ENCODE peak calls at places on chromosomes 16 and 17, in nine cellular contexts. One of them, this sample, is unnamed.

GRCh38 chr17:63474914-63475460 is 1.9 kb upstream of the ACE start:
- DNase-seq in NCI-H510A treated with DMSO at 0.1 percent for 48 hours: peak
- DNase-seq in stimulated activated CD4-positive, alpha-beta T cell treated with anti-CD3 and anti-CD28 coated beads, Interleukin-15, amount 100 ng/mL, for 24 hours: no peak
- DNase-seq in stomach: no peak
- DNase-seq in AG04450: no peak
- DNase-seq in astrocyte of the hippocampus: no peak
- DNase-seq in activated CD4-positive, alpha-beta T cell treated with anti-CD3 and anti-CD28 coated beads for 4 hours: no peak
- DNase-seq in hypothalamus: no peak
- DNase-seq in T-helper 1 cell: no peak
- DNase-seq in this sample: no peak

GRCh38 chr17:55606431-55606830 is 95.2 kb upstream of the SMIM36 start:
- DNase-seq in NCI-H510A treated with DMSO at 0.1 percent for 48 hours: peak
- DNase-seq in stimulated activated CD4-positive, alpha-beta T cell treated with anti-CD3 and anti-CD28 coated beads, Interleukin-15, amount 100 ng/mL, for 24 hours: no peak
- DNase-seq in stomach: no peak
- DNase-seq in AG04450: no peak
- DNase-seq in astrocyte of the hippocampus: no peak
- DNase-seq in activated CD4-positive, alpha-beta T cell treated with anti-CD3 and anti-CD28 coated beads for 4 hours: no peak
- DNase-seq in hypothalamus: no peak
- DNase-seq in T-helper 1 cell: no peak
- DNase-seq in this sample: no peak

GRCh38 chr16:11621539-11621919 is 34.8 kb upstream of the LITAF start:
- DNase-seq in NCI-H510A treated with DMSO at 0.1 percent for 48 hours: no peak
- DNase-seq in stimulated activated CD4-positive, alpha-beta T cell treated with anti-CD3 and anti-CD28 coated beads, Interleukin-15, amount 100 ng/mL, for 24 hours: no peak
- DNase-seq in stomach: no peak
- DNase-seq in AG04450: no peak
- DNase-seq in astrocyte of the hippocampus: no peak
- DNase-seq in activated CD4-positive, alpha-beta T cell treated with anti-CD3 and anti-CD28 coated beads for 4 hours: no peak
- DNase-seq in hypothalamus: no peak
- DNase-seq in T-helper 1 cell: no peak
- DNase-seq in this sample: no peak

GRCh38 chr17:19017401-19017800 is 12.8 kb upstream of the FAM83G start:
- DNase-seq in NCI-H510A treated with DMSO at 0.1 percent for 48 hours: no peak
- DNase-seq in stimulated activated CD4-positive, alpha-beta T cell treated with anti-CD3 and anti-CD28 coated beads, Interleukin-15, amount 100 ng/mL, for 24 hours: no peak
- DNase-seq in stomach: no peak
- DNase-seq in AG04450: no peak
- DNase-seq in astrocyte of the hippocampus: no peak
- DNase-seq in activated CD4-positive, alpha-beta T cell treated with anti-CD3 and anti-CD28 coated beads for 4 hours: no peak
- DNase-seq in hypothalamus: no peak
- DNase-seq in T-helper 1 cell: no peak
- DNase-seq in this sample: no peak

GRCh38 chr17:2418572-2418971 is 17.7 kb upstream of the MNT start:
- DNase-seq in NCI-H510A treated with DMSO at 0.1 percent for 48 hours: no peak
- DNase-seq in stimulated activated CD4-positive, alpha-beta T cell treated with anti-CD3 and anti-CD28 coated beads, Interleukin-15, amount 100 ng/mL, for 24 hours: no peak
- DNase-seq in stomach: no peak
- DNase-seq in AG04450: no peak
- DNase-seq in astrocyte of the hippocampus: no peak
- DNase-seq in activated CD4-positive, alpha-beta T cell treated with anti-CD3 and anti-CD28 coated beads for 4 hours: no peak
- DNase-seq in hypothalamus: no peak
- DNase-seq in T-helper 1 cell: no peak
- DNase-seq in this sample: no peak

GRCh38 chr17:82246365-82247174 is 17.7 kb downstream of the SLC16A3 start:
- DNase-seq in NCI-H510A treated with DMSO at 0.1 percent for 48 hours: no peak
- DNase-seq in stimulated activated CD4-positive, alpha-beta T cell treated with anti-CD3 and anti-CD28 coated beads, Interleukin-15, amount 100 ng/mL, for 24 hours: no peak
- DNase-seq in stomach: peak
- DNase-seq in AG04450: no peak
- DNase-seq in astrocyte of the hippocampus: peak
- DNase-seq in activated CD4-positive, alpha-beta T cell treated with anti-CD3 and anti-CD28 coated beads for 4 hours: no peak
- DNase-seq in hypothalamus: no peak
- DNase-seq in T-helper 1 cell: no peak
- DNase-seq in this sample: no peak

GRCh38 chr17:77311371-77311981 is 170.7 kb downstream of the SEC14L1 start:
- DNase-seq in NCI-H510A treated with DMSO at 0.1 percent for 48 hours: no peak
- DNase-seq in stimulated activated CD4-positive, alpha-beta T cell treated with anti-CD3 and anti-CD28 coated beads, Interleukin-15, amount 100 ng/mL, for 24 hours: no peak
- DNase-seq in stomach: no peak
- DNase-seq in AG04450: no peak
- DNase-seq in astrocyte of the hippocampus: no peak
- DNase-seq in activated CD4-positive, alpha-beta T cell treated with anti-CD3 and anti-CD28 coated beads for 4 hours: no peak
- DNase-seq in hypothalamus: no peak
- DNase-seq in T-helper 1 cell: no peak
- DNase-seq in this sample: no peak

GRCh38 chr17:37133131-37133530 is 184.4 kb downstream of the AATF start:
- DNase-seq in NCI-H510A treated with DMSO at 0.1 percent for 48 hours: no peak
- DNase-seq in stimulated activated CD4-positive, alpha-beta T cell treated with anti-CD3 and anti-CD28 coated beads, Interleukin-15, amount 100 ng/mL, for 24 hours: no peak
- DNase-seq in stomach: no peak
- DNase-seq in AG04450: no peak
- DNase-seq in astrocyte of the hippocampus: no peak
- DNase-seq in activated CD4-positive, alpha-beta T cell treated with anti-CD3 and anti-CD28 coated beads for 4 hours: no peak
- DNase-seq in hypothalamus: no peak
- DNase-seq in T-helper 1 cell: no peak
- DNase-seq in this sample: no peak

GRCh38 chr16:4855371-4855770 is 8.1 kb downstream of the UBN1 start:
- DNase-seq in NCI-H510A treated with DMSO at 0.1 percent for 48 hours: no peak
- DNase-seq in stimulated activated CD4-positive, alpha-beta T cell treated with anti-CD3 and anti-CD28 coated beads, Interleukin-15, amount 100 ng/mL, for 24 hours: no peak
- DNase-seq in stomach: no peak
- DNase-seq in AG04450: no peak
- DNase-seq in astrocyte of the hippocampus: no peak
- DNase-seq in activated CD4-positive, alpha-beta T cell treated with anti-CD3 and anti-CD28 coated beads for 4 hours: no peak
- DNase-seq in hypothalamus: no peak
- DNase-seq in T-helper 1 cell: no peak
- DNase-seq in this sample: no peak

GRCh38 chr17:80441598-80442304 is 26.8 kb downstream of the ENDOV start:
- DNase-seq in NCI-H510A treated with DMSO at 0.1 percent for 48 hours: no peak
- DNase-seq in stimulated activated CD4-positive, alpha-beta T cell treated with anti-CD3 and anti-CD28 coated beads, Interleukin-15, amount 100 ng/mL, for 24 hours: no peak
- DNase-seq in stomach: no peak
- DNase-seq in AG04450: no peak
- DNase-seq in astrocyte of the hippocampus: no peak
- DNase-seq in activated CD4-positive, alpha-beta T cell treated with anti-CD3 and anti-CD28 coated beads for 4 hours: no peak
- DNase-seq in hypothalamus: no peak
- DNase-seq in T-helper 1 cell: no peak
- DNase-seq in this sample: no peak

GRCh38 chr17:7191571-7192270 is 12.6 kb upstream of the ASGR1 start:
- DNase-seq in NCI-H510A treated with DMSO at 0.1 percent for 48 hours: no peak
- DNase-seq in stimulated activated CD4-positive, alpha-beta T cell treated with anti-CD3 and anti-CD28 coated beads, Interleukin-15, amount 100 ng/mL, for 24 hours: peak
- DNase-seq in stomach: no peak
- DNase-seq in AG04450: no peak
- DNase-seq in astrocyte of the hippocampus: peak
- DNase-seq in activated CD4-positive, alpha-beta T cell treated with anti-CD3 and anti-CD28 coated beads for 4 hours: no peak
- DNase-seq in hypothalamus: peak
- DNase-seq in T-helper 1 cell: no peak
- DNase-seq in this sample: no peak

GRCh38 chr17:49971848-49972485 is 3.0 kb downstream of the DLX4 start:
- DNase-seq in NCI-H510A treated with DMSO at 0.1 percent for 48 hours: no peak
- DNase-seq in stimulated activated CD4-positive, alpha-beta T cell treated with anti-CD3 and anti-CD28 coated beads, Interleukin-15, amount 100 ng/mL, for 24 hours: no peak
- DNase-seq in stomach: no peak
- DNase-seq in AG04450: no peak
- DNase-seq in astrocyte of the hippocampus: peak
- DNase-seq in activated CD4-positive, alpha-beta T cell treated with anti-CD3 and anti-CD28 coated beads for 4 hours: no peak
- DNase-seq in hypothalamus: no peak
- DNase-seq in T-helper 1 cell: no peak
- DNase-seq in this sample: no peak

GRCh38 chr17:76644995-76645394 is 1.4 kb upstream of the ST6GALNAC1 start:
- DNase-seq in NCI-H510A treated with DMSO at 0.1 percent for 48 hours: no peak
- DNase-seq in stimulated activated CD4-positive, alpha-beta T cell treated with anti-CD3 and anti-CD28 coated beads, Interleukin-15, amount 100 ng/mL, for 24 hours: no peak
- DNase-seq in stomach: peak
- DNase-seq in AG04450: no peak
- DNase-seq in astrocyte of the hippocampus: no peak
- DNase-seq in activated CD4-positive, alpha-beta T cell treated with anti-CD3 and anti-CD28 coated beads for 4 hours: no peak
- DNase-seq in hypothalamus: no peak
- DNase-seq in T-helper 1 cell: no peak
- DNase-seq in this sample: no peak

GRCh38 chr17:70099267-70099666 is 24.2 kb downstream of the KCNJ16 start:
- DNase-seq in NCI-H510A treated with DMSO at 0.1 percent for 48 hours: no peak
- DNase-seq in stimulated activated CD4-positive, alpha-beta T cell treated with anti-CD3 and anti-CD28 coated beads, Interleukin-15, amount 100 ng/mL, for 24 hours: no peak
- DNase-seq in stomach: no peak
- DNase-seq in AG04450: no peak
- DNase-seq in astrocyte of the hippocampus: no peak
- DNase-seq in activated CD4-positive, alpha-beta T cell treated with anti-CD3 and anti-CD28 coated beads for 4 hours: no peak
- DNase-seq in hypothalamus: no peak
- DNase-seq in T-helper 1 cell: no peak
- DNase-seq in this sample: peak

GRCh38 chr17:72134560-72135399 is 14.0 kb downstream of the SOX9 start:
- DNase-seq in NCI-H510A treated with DMSO at 0.1 percent for 48 hours: no peak
- DNase-seq in stimulated activated CD4-positive, alpha-beta T cell treated with anti-CD3 and anti-CD28 coated beads, Interleukin-15, amount 100 ng/mL, for 24 hours: no peak
- DNase-seq in stomach: no peak
- DNase-seq in AG04450: no peak
- DNase-seq in astrocyte of the hippocampus: peak
- DNase-seq in activated CD4-positive, alpha-beta T cell treated with anti-CD3 and anti-CD28 coated beads for 4 hours: no peak
- DNase-seq in hypothalamus: no peak
- DNase-seq in T-helper 1 cell: no peak
- DNase-seq in this sample: no peak

GRCh38 chr17:18235743-18236256 is 10.4 kb downstream of the LLGL1 start:
- DNase-seq in NCI-H510A treated with DMSO at 0.1 percent for 48 hours: no peak
- DNase-seq in stimulated activated CD4-positive, alpha-beta T cell treated with anti-CD3 and anti-CD28 coated beads, Interleukin-15, amount 100 ng/mL, for 24 hours: peak
- DNase-seq in stomach: no peak
- DNase-seq in AG04450: no peak
- DNase-seq in astrocyte of the hippocampus: peak
- DNase-seq in activated CD4-positive, alpha-beta T cell treated with anti-CD3 and anti-CD28 coated beads for 4 hours: no peak
- DNase-seq in hypothalamus: no peak
- DNase-seq in T-helper 1 cell: no peak
- DNase-seq in this sample: no peak

GRCh38 chr17:50153650-50154575 is 3.4 kb upstream of the PPP1R9B start:
- DNase-seq in NCI-H510A treated with DMSO at 0.1 percent for 48 hours: no peak
- DNase-seq in stimulated activated CD4-positive, alpha-beta T cell treated with anti-CD3 and anti-CD28 coated beads, Interleukin-15, amount 100 ng/mL, for 24 hours: no peak
- DNase-seq in stomach: peak
- DNase-seq in AG04450: no peak
- DNase-seq in astrocyte of the hippocampus: peak
- DNase-seq in activated CD4-positive, alpha-beta T cell treated with anti-CD3 and anti-CD28 coated beads for 4 hours: no peak
- DNase-seq in hypothalamus: no peak
- DNase-seq in T-helper 1 cell: no peak
- DNase-seq in this sample: no peak

GRCh38 chr17:27994586-27994985 is 47.9 kb upstream of the NLK start:
- DNase-seq in NCI-H510A treated with DMSO at 0.1 percent for 48 hours: no peak
- DNase-seq in stimulated activated CD4-positive, alpha-beta T cell treated with anti-CD3 and anti-CD28 coated beads, Interleukin-15, amount 100 ng/mL, for 24 hours: no peak
- DNase-seq in stomach: no peak
- DNase-seq in AG04450: no peak
- DNase-seq in astrocyte of the hippocampus: no peak
- DNase-seq in activated CD4-positive, alpha-beta T cell treated with anti-CD3 and anti-CD28 coated beads for 4 hours: no peak
- DNase-seq in hypothalamus: no peak
- DNase-seq in T-helper 1 cell: no peak
- DNase-seq in this sample: no peak

GRCh38 chr17:57859601-57860413 is 10.0 kb upstream of the MRPS23 start:
- DNase-seq in NCI-H510A treated with DMSO at 0.1 percent for 48 hours: no peak
- DNase-seq in stimulated activated CD4-positive, alpha-beta T cell treated with anti-CD3 and anti-CD28 coated beads, Interleukin-15, amount 100 ng/mL, for 24 hours: no peak
- DNase-seq in stomach: no peak
- DNase-seq in AG04450: no peak
- DNase-seq in astrocyte of the hippocampus: no peak
- DNase-seq in activated CD4-positive, alpha-beta T cell treated with anti-CD3 and anti-CD28 coated beads for 4 hours: no peak
- DNase-seq in hypothalamus: no peak
- DNase-seq in T-helper 1 cell: no peak
- DNase-seq in this sample: no peak

This sample was measured in GDM1.